ENCODE peak calls at places on chromosomes 7 and 10, in ten cellular contexts. H is activated B cell treated with CpG ODN at 0.5 μM for 24 hours; B is left ventricle myocardium inferior; R is CD4-positive, alpha-beta T cell; I is mucosa of descending colon; U is esophagus squamous epithelium; W is HFF-Myc; L is NB4; Y is psoas muscle; V is K562. J is an unnamed sample.

GRCh38 chr10:84138478-84139125 is 707 bp upstream of the GHITM start:
- DNase-seq in H (no peak), B (peak), R (peak), I (peak), U (no peak), W (no peak), L (no peak), Y (no peak), V (peak), J (no peak)

GRCh38 chr10:34933676-34934075 is 118.6 kb upstream of the PARD3 start:
- DNase-seq in H (no peak), B (peak), R (no peak), I (no peak), U (no peak), W (no peak), L (no peak), Y (peak), V (no peak), J (no peak)

GRCh38 chr7:116239434-116239833 is 29.1 kb downstream of the TES start:
- DNase-seq in H (no peak), B (no peak), R (no peak), I (no peak), U (no peak), W (no peak), L (no peak), Y (no peak), V (no peak), J (no peak)

GRCh38 chr10:117075064-117075463 is 63.0 kb downstream of the VAX1 start:
- DNase-seq in H (no peak), B (no peak), R (no peak), I (no peak), U (no peak), W (no peak), L (no peak), Y (no peak), V (no peak), J (no peak)

GRCh38 chr10:98632456-98633150 is 185.9 kb upstream of the HPS1 start:
- DNase-seq in H (no peak), B (no peak), R (no peak), I (no peak), U (no peak), W (no peak), L (no peak), Y (no peak), V (no peak), J (no peak)

GRCh38 chr7:41185851-41186250 is 517.0 kb downstream of the INHBA start:
- DNase-seq in H (no peak), B (no peak), R (no peak), I (no peak), U (no peak), W (no peak), L (no peak), Y (no peak), V (no peak), J (no peak)

GRCh38 chr10:52895066-52895465 is 122.5 kb upstream of the MBL2 start:
- DNase-seq in H (no peak), B (no peak), R (no peak), I (no peak), U (no peak), W (no peak), L (no peak), Y (no peak), V (no peak), J (no peak)

GRCh38 chr7:37283701-37284100 is 165.0 kb downstream of the ELMO1 start:
- DNase-seq in H (no peak), B (no peak), R (no peak), I (no peak), U (no peak), W (no peak), L (no peak), Y (no peak), V (no peak), J (no peak)

GRCh38 chr10:30985552-30985951 is 46.1 kb downstream of the ZNF438 start:
- DNase-seq in H (no peak), B (no peak), R (no peak), I (no peak), U (no peak), W (no peak), L (no peak), Y (no peak), V (no peak), J (no peak)

GRCh38 chr10:49115015-49115795 is at the start of gene VSTM4:
- DNase-seq in H (no peak), B (peak), R (no peak), I (no peak), U (no peak), W (no peak), L (no peak), Y (peak), V (peak), J (no peak)

GRCh38 chr7:35370694-35371093 is 116.8 kb upstream of the TBX20 start:
- DNase-seq in H (no peak), B (no peak), R (no peak), I (no peak), U (no peak), W (no peak), L (no peak), Y (no peak), V (no peak), J (no peak)

GRCh38 chr10:60114765-60115586 is 208.6 kb upstream of the CCDC6 start:
- DNase-seq in H (no peak), B (no peak), R (no peak), I (no peak), U (no peak), W (peak), L (peak), Y (no peak), V (peak), J (no peak)

GRCh38 chr10:2392145-2392812 is 655.0 kb upstream of the ADARB2 start:
- DNase-seq in H (no peak), B (no peak), R (no peak), I (no peak), U (peak), W (no peak), L (peak), Y (no peak), V (no peak), J (no peak)

GRCh38 chr7:50411333-50412028 is 38.7 kb downstream of the FIGNL1 start:
- DNase-seq in H (no peak), B (no peak), R (no peak), I (no peak), U (no peak), W (no peak), L (no peak), Y (no peak), V (no peak), J (no peak)

DNA sequence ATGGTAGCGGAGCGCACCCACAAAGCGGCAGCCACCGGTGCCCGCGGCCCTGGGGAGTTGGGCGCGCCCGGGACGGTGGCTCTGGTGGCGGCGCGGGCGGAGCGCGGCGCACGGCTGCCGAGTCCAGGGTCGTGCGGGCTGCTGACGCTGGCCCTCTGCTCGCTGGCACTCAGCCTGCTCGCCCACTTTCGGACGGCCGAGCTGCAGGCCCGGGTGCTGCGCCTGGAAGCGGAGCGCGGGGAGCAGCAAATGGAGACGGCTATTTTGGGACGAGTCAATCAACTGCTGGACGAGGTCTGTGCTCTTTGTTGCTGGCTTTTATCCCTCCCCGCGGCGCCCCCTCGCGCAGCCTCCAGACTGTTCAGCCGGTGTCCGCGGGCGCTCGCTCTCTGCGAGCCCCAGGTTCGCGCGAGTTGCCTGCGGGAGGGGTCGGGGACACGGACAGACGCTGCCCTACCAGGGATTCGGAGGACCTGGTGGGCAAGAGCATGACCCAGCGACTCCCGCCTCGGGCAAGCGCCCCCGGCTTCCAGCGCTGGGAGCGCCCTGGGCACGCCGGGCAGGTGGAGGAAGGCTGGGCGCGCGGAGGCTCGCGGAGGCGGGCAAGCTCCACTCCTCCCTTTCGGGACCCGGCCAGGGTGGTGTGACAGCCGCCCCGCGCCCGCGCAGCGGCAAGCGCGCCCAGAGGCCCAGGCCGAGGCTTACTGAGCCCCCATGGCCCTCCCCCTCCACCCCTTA is 887 bp downstream of the COL13A1 start:
- DNase-seq in H (no peak), B (peak), R (no peak), I (no peak), U (no peak), W (no peak), L (no peak), Y (peak), V (no peak), J (no peak)
- TF ChIP-seq CTCF in H (no peak), B (peak), R (no peak), I (no peak), U (no peak), W (peak), L (no peak), Y (peak), V (no peak), J (no peak)

GRCh38 chr7:44222776-44223261 is 22.0 kb downstream of the YKT6 start:
- DNase-seq in H (no peak), B (peak), R (no peak), I (no peak), U (no peak), W (no peak), L (no peak), Y (peak), V (no peak), J (no peak)

GRCh38 chr7:44222074-44222473 is 21.3 kb downstream of the YKT6 start:
- DNase-seq in H (no peak), B (no peak), R (no peak), I (no peak), U (no peak), W (no peak), L (no peak), Y (peak), V (no peak), J (no peak)

GRCh38 chr7:44220046-44220720 is 19.4 kb downstream of the YKT6 start:
- DNase-seq in H (peak), B (peak), R (no peak), I (peak), U (no peak), W (no peak), L (no peak), Y (no peak), V (no peak), J (no peak)

GRCh38 chr7:44220732-44221131 is 20.0 kb downstream of the YKT6 start:
- DNase-seq in H (no peak), B (no peak), R (no peak), I (peak), U (no peak), W (no peak), L (no peak), Y (peak), V (no peak), J (no peak)

GRCh38 chr7:44221231-44221791 is 20.5 kb downstream of the YKT6 start:
- DNase-seq in H (no peak), B (peak), R (no peak), I (peak), U (no peak), W (no peak), L (no peak), Y (peak), V (peak), J (no peak)
- TF ChIP-seq CTCF in H (no peak), B (no peak), R (no peak), I (no peak), U (no peak), W (no peak), L (no peak), Y (no peak), V (peak), J (no peak)

GRCh38 chr10:3780766-3781457 is 4.1 kb downstream of the KLF6 start:
- DNase-seq in H (no peak), B (no peak), R (no peak), I (no peak), U (no peak), W (no peak), L (no peak), Y (no peak), V (no peak), J (no peak)

GRCh38 chr10:3781458-3782098 is 3.4 kb downstream of the KLF6 start:
- DNase-seq in H (no peak), B (peak), R (no peak), I (peak), U (no peak), W (no peak), L (peak), Y (peak), V (no peak), J (peak)

GRCh38 chr10:3783313-3783689 is 1.7 kb downstream of the KLF6 start:
- DNase-seq in H (peak), B (no peak), R (peak), I (peak), U (no peak), W (no peak), L (peak), Y (peak), V (no peak), J (peak)

GRCh38 chr10:3782456-3783312 is 2.3 kb downstream of the KLF6 start:
- DNase-seq in H (peak), B (peak), R (peak), I (peak), U (peak), W (peak), L (peak), Y (peak), V (peak), J (peak)

GRCh38 chr10:3782099-3782455 is 2.9 kb downstream of the KLF6 start:
- DNase-seq in H (no peak), B (no peak), R (no peak), I (no peak), U (no peak), W (no peak), L (no peak), Y (no peak), V (no peak), J (no peak)
- TF ChIP-seq CTCF in H (no peak), B (no peak), R (no peak), I (no peak), U (no peak), W (no peak), L (no peak), Y (no peak), V (no peak), J (no peak)

GRCh38 chr7:81457858-81458522 is 311.9 kb downstream of the HGF start:
- DNase-seq in H (no peak), B (no peak), R (no peak), I (no peak), U (no peak), W (no peak), L (peak), Y (no peak), V (no peak), J (no peak)
- TF ChIP-seq CTCF in H (no peak), B (peak), R (no peak), I (no peak), U (peak), W (no peak), L (no peak), Y (peak), V (no peak), J (no peak)

GRCh38 chr7:119572132-119572531 is 700.8 kb upstream of the KCND2 start:
- DNase-seq in H (no peak), B (no peak), R (no peak), I (peak), U (no peak), W (no peak), L (no peak), Y (no peak), V (no peak), J (no peak)
- TF ChIP-seq CTCF in H (no peak), B (no peak), R (no peak), I (no peak), U (no peak), W (no peak), L (no peak), Y (no peak), V (no peak), J (no peak)

DNA sequence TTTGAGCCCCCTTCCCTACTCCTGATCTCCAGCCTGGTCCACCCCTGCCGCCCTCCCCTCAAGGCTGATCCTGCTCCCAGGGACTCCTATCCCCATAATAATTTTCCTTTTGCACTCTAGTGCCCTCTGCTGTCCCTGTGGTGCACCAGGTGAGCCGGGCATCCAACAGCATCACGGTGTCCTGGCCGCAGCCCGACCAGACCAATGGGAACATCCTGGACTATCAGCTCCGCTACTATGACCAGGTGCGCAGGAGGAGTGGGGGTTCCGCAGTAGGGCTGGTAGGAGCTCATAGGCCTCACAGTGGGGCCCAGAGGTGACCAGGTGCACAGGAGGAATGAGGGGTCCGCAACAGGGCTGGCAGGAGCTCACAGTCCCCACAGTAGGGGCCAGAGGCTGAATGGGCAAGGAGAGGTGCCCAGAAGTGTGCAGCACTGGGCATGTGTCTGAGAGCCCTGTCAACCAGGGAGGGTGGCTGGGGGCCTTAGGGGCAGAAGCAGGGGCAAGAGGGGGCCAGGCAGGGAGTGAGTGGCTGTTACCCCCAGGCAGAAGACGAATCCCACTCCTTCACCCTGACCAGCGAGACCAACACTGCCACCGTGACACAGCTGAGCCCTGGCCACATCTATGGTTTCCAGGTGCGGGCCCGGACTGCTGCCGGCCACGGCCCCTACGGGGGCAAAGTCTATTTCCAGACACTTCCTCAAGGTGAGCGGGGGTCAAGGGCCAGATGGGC is 11.7 kb downstream of the EPHB6 start:
- DNase-seq in H (no peak), B (no peak), R (no peak), I (no peak), U (no peak), W (no peak), L (no peak), Y (no peak), V (peak), J (no peak)
- TF ChIP-seq CTCF in H (no peak), B (peak), R (peak), I (no peak), U (peak), W (peak), L (peak), Y (peak), V (peak), J (peak)

J was measured in CD14-positive monocyte.